ENCODE peak calls at places on chromosomes 4 and X, in four cellular contexts. C is activated CD4-positive, alpha-beta memory T cell treated with anti-CD3 and anti-CD28 coated beads for 36 hours; P is ACHN; K is left lung. G is an unnamed sample.

GRCh38 chr4:138492178-138492577 is 250.0 kb upstream of the SLC7A11 start:
- DNase-seq in C (no peak), P (no peak), K (no peak), G (no peak)

GRCh38 chr4:11719879-11720278 is 291.2 kb upstream of the HS3ST1 start:
- DNase-seq in C (no peak), P (no peak), K (peak; percentile 36), G (peak; percentile 0)

GRCh38 chr4:3874525-3875110 is 108.4 kb downstream of the ADRA2C start:
- DNase-seq in C (no peak), P (no peak), K (no peak), G (no peak)

GRCh38 chrX:10556405-10556804 is 64.0 kb downstream of the MID1 start:
- DNase-seq in C (no peak), P (no peak), K (no peak), G (no peak)

GRCh38 chrX:1242901-1243402 is 25.7 kb upstream of the CSF2RA start:
- DNase-seq in C (peak; percentile 63), P (no peak), K (no peak), G (no peak)

GRCh38 chr4:71553605-71554004 is 214.8 kb downstream of the SLC4A4 start:
- DNase-seq in C (no peak), P (peak; percentile 51), K (no peak), G (peak; percentile 11)

GRCh38 chrX:150361070-150361776 is 1.9 kb upstream of the MAMLD1 start:
- DNase-seq in C (peak; percentile 54), P (peak; percentile 30), K (no peak), G (no peak)

GRCh38 chr4:4384837-4385236 is 2.1 kb upstream of the NSG1 start:
- DNase-seq in C (peak; percentile 60), P (peak; percentile 50), K (no peak), G (peak; percentile 16)

GRCh38 chr4:40924096-40924792 is 174.5 kb downstream of the NSUN7 start:
- DNase-seq in C (peak; percentile 87), P (peak; percentile 49), K (peak; percentile 56), G (peak; percentile 82)

GRCh38 chr4:99722006-99722405 is 64.4 kb upstream of the C4orf54 start:
- DNase-seq in C (no peak), P (no peak), K (no peak), G (peak; percentile 3)

GRCh38 chrX:34365482-34365881 is 233.4 kb upstream of the FAM47A start:
- DNase-seq in C (no peak), P (peak; percentile 7), K (no peak), G (peak; percentile 1)

GRCh38 chrX:15874672-15875071 is 20.1 kb upstream of the AP1S2 start:
- DNase-seq in C (no peak), P (no peak), K (no peak), G (no peak)